ENCODE peak calls at places on chromosome 19, in six cellular contexts. A is IMR-90, I is breast epithelium, Q is sigmoid colon, X is MCF 10A, W is dorsolateral prefrontal cortex. P is an unnamed sample.
A peak's percentile ranks its signal among the peaks of the same experiment; 100 is the strongest.

GRCh38 chr19:49882643-49883042 is 5.1 kb downstream of the TBC1D17 start:
- DNase-seq in A (no peak), I (no peak), Q (no peak), X (no peak), W (no peak), P (no peak)

GRCh38 chr19:28436320-28436719 is 776.6 kb downstream of the UQCRFS1 start:
- DNase-seq in A (no peak), I (no peak), Q (no peak), X (no peak), W (no peak), P (no peak)

GRCh38 chr19:51331193-51331592 is 10.7 kb downstream of the VSIG10L start:
- DNase-seq in A (no peak), I (no peak), Q (no peak), X (no peak), W (no peak), P (no peak)

GRCh38 chr19:7554990-7555864 is 19.7 kb downstream of the PNPLA6 start:
- DNase-seq in A (no peak), I (no peak), Q (no peak), X (no peak), W (no peak), P (no peak)

GRCh38 chr19:17052439-17052838 is 22.8 kb downstream of the HAUS8 start:
- DNase-seq in A (peak; percentile 59), I (no peak), Q (no peak), X (peak; percentile 63), W (peak; percentile 40), P (no peak)

GRCh38 chr19:45499196-45500180 is 1.2 kb downstream of the PPM1N start:
- DNase-seq in A (no peak), I (no peak), Q (no peak), X (peak; percentile 21), W (no peak), P (no peak)

GRCh38 chr19:12782174-12782423 is 6.7 kb upstream of the HOOK2 start:
- DNase-seq in A (no peak), I (no peak), Q (no peak), X (no peak), W (no peak), P (no peak)

GRCh38 chr19:33040994-33041827 is 23.5 kb downstream of the RHPN2 start:
- DNase-seq in A (no peak), I (peak; percentile 80), Q (no peak), X (peak; percentile 82), W (peak; percentile 17), P (no peak)

GRCh38 chr19:5335101-5335500 is 5.5 kb downstream of the PTPRS start:
- DNase-seq in A (no peak), I (no peak), Q (no peak), X (no peak), W (no peak), P (no peak)

GRCh38 chr19:56983148-56983547 is 136.6 kb upstream of the USP29 start:
- DNase-seq in A (no peak), I (no peak), Q (no peak), X (no peak), W (no peak), P (no peak)

GRCh38 chr19:45424191-45425058 is 708 bp upstream of the ERCC1 start:
- DNase-seq in A (peak; percentile 98), I (no peak), Q (peak; percentile 82), X (peak; percentile 98), W (peak; percentile 32), P (no peak)

GRCh38 chr19:43784251-43784980 is 3.6 kb upstream of the KCNN4 start:
- DNase-seq in A (peak; percentile 85), I (no peak), Q (no peak), X (peak; percentile 96), W (no peak), P (peak; percentile 78)

GRCh38 chr19:12884627-12884925 is 2.4 kb downstream of the KLF1 start:
- DNase-seq in A (no peak), I (no peak), Q (no peak), X (no peak), W (no peak), P (no peak)

GRCh38 chr19:7921302-7921954 is 1.3 kb downstream of the SNAPC2 start:
- DNase-seq in A (no peak), I (no peak), Q (no peak), X (no peak), W (no peak), P (no peak)

GRCh38 chr19:47310819-47311218 is 1.2 kb downstream of the C5AR1 start:
- DNase-seq in A (peak; percentile 21), I (no peak), Q (no peak), X (peak; percentile 94), W (peak; percentile 32), P (no peak)

GRCh38 chr19:12801466-12802266 is at the start of the genes PRDX2 and THSD8:
- DNase-seq in A (peak; percentile 65), I (peak; percentile 76), Q (peak; percentile 89), X (peak; percentile 81), W (peak; percentile 88), P (no peak)

GRCh38 chr19:50911206-50912101 is at the start of gene KLK4:
- DNase-seq in A (no peak), I (no peak), Q (no peak), X (no peak), W (no peak), P (no peak)

GRCh38 chr19:7386308-7386707 is 37.6 kb downstream of the ARHGEF18 start:
- DNase-seq in A (no peak), I (no peak), Q (no peak), X (peak; percentile 53), W (no peak), P (no peak)

GRCh38 chr19:3977242-3978143 is 6.6 kb upstream of the DAPK3 start:
- DNase-seq in A (no peak), I (no peak), Q (peak; percentile 67), X (no peak), W (no peak), P (no peak)

GRCh38 chr19:43721469-43722048 is 5.7 kb downstream of the IRGC start:
- DNase-seq in A (no peak), I (no peak), Q (no peak), X (no peak), W (no peak), P (no peak)

GRCh38 chr19:2732157-2732725 is 7.6 kb downstream of the SLC39A3 start:
- DNase-seq in A (no peak), I (no peak), Q (no peak), X (no peak), W (no peak), P (no peak)

GRCh38 chr19:49691243-49692101 is 556 bp downstream of the CPT1C start:
- DNase-seq in A (peak; percentile 70), I (no peak), Q (no peak), X (no peak), W (peak; percentile 79), P (no peak)

GRCh38 chr19:28905996-28906395 is 307.0 kb downstream of the UQCRFS1 start:
- DNase-seq in A (peak; percentile 88), I (no peak), Q (no peak), X (no peak), W (no peak), P (no peak)

GRCh38 chr19:50510121-50510670 is 795 bp downstream of the JOSD2 start:
- DNase-seq in A (no peak), I (no peak), Q (no peak), X (no peak), W (no peak), P (no peak)

GRCh38 chr19:1279261-1279660 is 3.9 kb downstream of the FAM174C start:
- DNase-seq in A (no peak), I (no peak), Q (no peak), X (no peak), W (no peak), P (no peak)

GRCh38 chr19:49398001-49398615 is 10.1 kb downstream of the KASH5 start:
- DNase-seq in A (no peak), I (no peak), Q (no peak), X (no peak), W (no peak), P (no peak)

GRCh38 chr19:8057545-8058270 is 5.1 kb downstream of the CCL25 start:
- DNase-seq in A (no peak), I (no peak), Q (no peak), X (no peak), W (no peak), P (no peak)

DNA sequence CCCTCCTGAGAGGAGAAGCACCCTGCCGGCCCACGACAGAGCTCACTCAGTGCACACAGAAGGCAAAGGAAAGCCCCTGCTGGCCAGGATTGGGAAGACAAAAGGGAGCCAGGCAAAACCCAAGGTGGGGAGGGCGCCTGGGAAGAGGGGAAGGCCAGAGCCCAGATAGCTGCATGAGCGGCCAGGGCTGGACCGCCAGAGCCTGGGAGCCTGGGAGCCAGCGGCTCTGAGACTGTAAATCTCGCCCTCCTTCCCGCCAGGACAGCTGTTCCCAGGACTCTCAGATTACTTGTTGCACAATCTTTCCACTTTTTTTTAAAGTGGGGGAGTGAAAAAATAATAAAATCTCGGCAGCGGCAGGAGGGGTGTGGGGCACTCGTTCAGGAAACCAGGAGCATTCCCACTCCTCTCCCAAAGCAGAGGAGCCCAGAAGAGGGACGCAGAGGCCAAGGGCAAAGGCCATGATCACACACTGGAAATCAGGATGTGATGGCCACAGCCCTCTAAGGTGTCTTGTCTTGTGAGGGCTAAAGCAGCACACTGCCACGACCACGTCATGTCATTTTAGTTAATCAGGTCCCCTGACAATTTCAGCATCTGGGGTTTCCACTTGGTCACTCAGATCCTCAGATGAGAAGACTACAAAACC is 19.6 kb upstream of the EPHX3 start:
- DNase-seq in A (peak; percentile 96), I (no peak), Q (peak; percentile 97), X (peak; percentile 97), W (no peak), P (peak; percentile 31)
- TF ChIP-seq CTCF in A (peak; percentile 65), I (no peak), Q (peak; percentile 33), X (peak; percentile 26), W (no peak), P (no peak)

GRCh38 chr19:10421240-10421948 is 1.1 kb downstream of the PDE4A start:
- DNase-seq in A (no peak), I (no peak), Q (no peak), X (no peak), W (no peak), P (no peak)
- TF ChIP-seq CTCF in A (no peak), I (no peak), Q (no peak), X (no peak), W (no peak), P (no peak)

GRCh38 chr19:40523322-40524047 is 53.2 kb upstream of the SHKBP1 start:
- DNase-seq in A (peak; percentile 44), I (no peak), Q (no peak), X (peak; percentile 79), W (peak; percentile 56), P (no peak)
- TF ChIP-seq CTCF in A (peak; percentile 62), I (no peak), Q (peak; percentile 18), X (peak; percentile 42), W (peak; percentile 34), P (no peak)

DNA sequence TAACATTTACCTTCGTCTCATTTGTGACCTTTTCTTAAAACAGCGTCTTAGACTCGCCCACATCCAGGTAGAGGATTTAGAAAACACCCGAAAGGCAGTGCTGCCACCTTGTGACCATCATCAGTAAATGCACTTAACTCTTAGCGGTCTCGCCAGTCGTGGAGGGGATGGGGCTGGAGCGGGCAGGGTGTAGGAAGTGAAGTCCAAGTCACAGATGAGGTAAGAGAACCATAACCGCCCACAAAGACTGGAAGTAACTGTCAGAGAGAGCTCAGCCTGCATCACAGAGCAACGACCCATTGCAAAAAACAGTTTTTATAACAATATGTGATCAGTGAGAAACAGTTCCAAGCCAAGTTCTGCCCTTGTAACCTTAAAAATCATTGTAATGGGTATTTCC is 10.7 kb upstream of the CEACAM3 start:
- DNase-seq in A (peak; percentile 65), I (peak; percentile 63), Q (no peak), X (peak; percentile 87), W (peak; percentile 9), P (no peak)
- TF ChIP-seq CTCF in A (peak; percentile 61), I (peak; percentile 44), Q (peak; percentile 73), X (peak; percentile 84), W (peak; percentile 55), P (no peak)